ENCODE peak calls at places on chromosome 1, in four cellular contexts. C is K562, D is SK-N-SH, K is GM12878. O is an unnamed sample.

GRCh38 chr1:53799141-53799540 is 39.0 kb downstream of the NDC1 start:
- DNase-seq in D (no peak), C (no peak), K (no peak), O (no peak)

GRCh38 chr1:198771562-198772153 is 132.8 kb downstream of the PTPRC start:
- DNase-seq in K (peak; percentile 20), D (peak; percentile 32), C (peak; percentile 21), O (peak; percentile 64)

GRCh38 chr1:161216945-161217712 is 2.0 kb downstream of the FCER1G start:
- DNase-seq in K (peak; percentile 92), C (no peak), D (no peak), O (no peak)

GRCh38 chr1:88640060-88640459 is 44.0 kb upstream of the PKN2 start:
- DNase-seq in C (no peak), D (no peak), K (no peak), O (no peak)

GRCh38 chr1:6052543-6053205 is 7.0 kb downstream of the KCNAB2 start:
- DNase-seq in D (peak; percentile 86), C (peak; percentile 79), K (no peak), O (peak; percentile 74)

GRCh38 chr1:44803312-44804095 is 3.3 kb downstream of the PLK3 start:
- DNase-seq in D (no peak), C (no peak), K (no peak), O (no peak)

GRCh38 chr1:55035904-55036303 is 3.4 kb upstream of the PCSK9 start:
- DNase-seq in C (peak; percentile 50), D (no peak), K (no peak), O (no peak)

GRCh38 chr1:50369830-50370229 is 53.4 kb downstream of the DMRTA2 start:
- DNase-seq in C (no peak), D (no peak), K (no peak), O (no peak)

GRCh38 chr1:114979278-114979891 is 50.2 kb upstream of the TSHB start:
- DNase-seq in K (peak; percentile 13), C (peak; percentile 43), D (peak; percentile 15), O (peak; percentile 48)

GRCh38 chr1:218473527-218473926 is 128.4 kb downstream of the TGFB2 start:
- DNase-seq in D (no peak), C (no peak), K (no peak), O (no peak)

GRCh38 chr1:160997323-160998038 is 23.5 kb downstream of the F11R start:
- DNase-seq in K (no peak), C (peak; percentile 82), D (peak; percentile 40), O (peak; percentile 70)

GRCh38 chr1:109864960-109865611 is 45.6 kb upstream of the CSF1 start:
- DNase-seq in K (no peak), C (no peak), D (no peak), O (no peak)

GRCh38 chr1:211648980-211649934 is 26.2 kb downstream of the NEK2 start:
- DNase-seq in C (peak; percentile 65), D (peak; percentile 80), K (no peak), O (no peak)

GRCh38 chr1:151989131-151989868 is 4.4 kb downstream of the S100A10 start:
- DNase-seq in D (no peak), K (no peak), C (no peak), O (no peak)

GRCh38 chr1:26452459-26453183 is 19.6 kb upstream of the HMGN2 start:
- DNase-seq in D (no peak), C (no peak), K (no peak), O (no peak)

GRCh38 chr1:29410476-29410875 is 174.2 kb downstream of the PTPRU start:
- DNase-seq in C (no peak), K (no peak), D (no peak), O (no peak)

GRCh38 chr1:55073187-55073916 is 34.0 kb downstream of the PCSK9 start:
- DNase-seq in C (no peak), D (no peak), K (no peak), O (no peak)

GRCh38 chr1:179143332-179143731 is 61.5 kb downstream of the TOR3A start:
- DNase-seq in D (no peak), K (no peak), C (no peak), O (no peak)

GRCh38 chr1:93015590-93015989 is 54.3 kb upstream of the DIPK1A start:
- DNase-seq in C (no peak), D (no peak), K (no peak), O (no peak)

DNA sequence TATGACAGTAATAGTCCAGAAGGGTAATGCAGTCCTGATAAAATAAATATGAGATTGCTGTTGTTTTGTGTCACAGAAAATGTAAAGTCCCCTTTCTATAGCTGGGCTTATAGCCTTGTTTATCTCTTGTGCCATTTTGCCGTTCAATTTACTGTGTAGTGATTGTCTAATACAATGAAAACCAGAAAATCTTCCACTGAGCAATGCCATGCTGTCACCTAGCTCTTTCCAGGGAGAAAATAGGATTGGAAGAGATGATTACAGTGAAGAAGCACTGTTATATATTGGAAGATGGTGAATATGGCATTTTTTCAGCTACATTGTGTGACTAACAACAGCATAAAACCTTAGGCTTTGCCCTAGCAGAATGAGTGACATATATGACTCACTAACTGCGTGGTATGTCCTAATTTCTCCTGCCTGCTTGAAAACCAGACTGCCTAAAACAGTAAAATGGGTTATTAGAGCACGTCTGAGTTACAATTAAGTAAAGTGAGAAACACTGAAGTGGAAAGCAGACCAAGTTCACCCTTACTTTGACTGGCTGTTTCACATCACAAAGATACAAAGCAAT is 332.4 kb upstream of the ZP4 start:
- DNase-seq in K (no peak), C (no peak), D (no peak), O (no peak)
- TF ChIP-seq FOXM1 in K (no peak), C (no peak), D (no peak), O (no peak)

GRCh38 chr1:228367798-228368791 is 38.5 kb downstream of the TRIM11 start:
- DNase-seq in D (no peak), K (no peak), C (peak; percentile 96), O (no peak)
- TF ChIP-seq FOXM1 in D (no peak), K (no peak), C (no peak), O (no peak)

DNA sequence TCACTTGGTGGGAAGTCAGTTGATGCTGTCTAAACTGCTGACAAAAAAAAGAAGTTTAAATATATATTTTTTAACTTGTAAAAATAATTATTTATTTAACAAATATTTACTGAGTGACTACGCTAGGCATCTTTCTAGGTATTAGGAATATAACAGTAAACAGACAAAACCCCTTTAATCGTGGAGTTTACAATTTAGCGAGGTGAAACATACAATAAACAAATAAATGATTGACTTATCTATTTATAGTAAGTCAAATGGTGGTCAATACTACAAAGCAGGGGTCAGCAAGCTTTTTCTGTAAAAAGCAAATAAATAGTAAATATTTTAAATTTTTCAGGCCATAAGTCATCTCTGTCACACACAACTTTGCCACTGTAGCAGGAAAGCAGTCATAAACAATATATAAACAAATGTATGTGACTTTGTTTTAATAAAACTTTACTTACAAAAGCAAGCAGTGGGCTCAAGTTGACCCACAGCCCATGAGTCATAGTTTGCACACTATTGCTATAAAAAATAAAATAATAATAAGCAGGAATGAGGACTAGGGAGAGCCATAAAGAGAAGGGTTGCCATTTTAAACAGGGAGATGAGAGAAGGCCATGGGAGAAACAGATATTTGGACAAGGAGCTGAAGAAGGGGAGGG is 263.9 kb downstream of the PLPP3 start:
- DNase-seq in D (no peak), C (no peak), K (no peak), O (no peak)
- TF ChIP-seq FOXM1 in D (no peak), C (no peak), K (no peak), O (no peak)

GRCh38 chr1:58780586-58781452 is 3.0 kb downstream of the JUN start:
- DNase-seq in D (no peak), K (no peak), C (no peak), O (no peak)

GRCh38 chr1:58779837-58780585 is 3.8 kb downstream of the JUN start:
- DNase-seq in C (no peak), D (no peak), K (no peak), O (peak; percentile 34)

GRCh38 chr1:58781541-58782307 is 2.1 kb downstream of the JUN start:
- DNase-seq in C (peak; percentile 65), D (peak; percentile 73), K (no peak), O (peak; percentile 68)

GRCh38 chr1:58778593-58778992 is 5.3 kb downstream of the JUN start:
- DNase-seq in D (no peak), C (no peak), K (no peak), O (no peak)

GRCh38 chr1:58779059-58779754 is 4.6 kb downstream of the JUN start:
- DNase-seq in D (no peak), C (no peak), K (no peak), O (no peak)
- TF ChIP-seq FOXM1 in D (no peak), C (no peak), K (no peak), O (no peak)

GRCh38 chr1:192983349-192983980 is 75.7 kb downstream of the UCHL5 start:
- DNase-seq in D (no peak), C (no peak), K (peak; percentile 12), O (no peak)
- TF ChIP-seq FOXM1 in D (no peak), C (no peak), K (no peak), O (no peak)

GRCh38 chr1:234934611-234935033 is 194.0 kb downstream of the TOMM20 start:
- DNase-seq in K (no peak), C (no peak), D (no peak), O (no peak)
- TF ChIP-seq FOXM1 in K (no peak), C (no peak), D (no peak), O (no peak)

GRCh38 chr1:230778916-230779590 is 31.9 kb downstream of the CAPN9 start:
- DNase-seq in C (no peak), K (no peak), D (no peak), O (no peak)
- TF ChIP-seq FOXM1 in C (no peak), K (no peak), D (no peak), O (no peak)